ENCODE peak calls at places on chromosome 5, in five cellular contexts. Z is Caco-2, H is NCI-H2081, R is posterior cingulate gyrus, K is MV-4-11. L is an unnamed sample.

GRCh38 chr5:156595132-156595787 is 254.8 kb upstream of the PPP1R2B start:
- DNase-seq in Z (no peak), H (no peak), R (no peak), K (no peak), L (no peak)

GRCh38 chr5:139930406-139930805 is 112.7 kb downstream of the NRG2 start:
- DNase-seq in Z (no peak), H (no peak), R (no peak), K (no peak), L (no peak)

GRCh38 chr5:14665110-14665822 is 748 bp downstream of the OTULIN start:
- DNase-seq in Z (peak), H (peak), R (no peak), K (peak), L (peak)

GRCh38 chr5:172659909-172660628 is 19.0 kb downstream of the NEURL1B start:
- DNase-seq in Z (peak), H (no peak), R (peak), K (peak), L (no peak)

GRCh38 chr5:181058786-181059296 is 18.8 kb downstream of the BTNL9 start:
- DNase-seq in Z (no peak), H (no peak), R (no peak), K (no peak), L (no peak)

GRCh38 chr5:136309376-136309775 is 56.0 kb downstream of the TRPC7 start:
- DNase-seq in Z (no peak), H (no peak), R (no peak), K (no peak), L (no peak)

GRCh38 chr5:140295414-140295813 is 7.5 kb downstream of the PFDN1 start:
- DNase-seq in Z (no peak), H (no peak), R (no peak), K (peak), L (peak)

GRCh38 chr5:93053825-93054224 is 527.2 kb downstream of the NR2F1-AS1 start:
- DNase-seq in Z (no peak), H (no peak), R (no peak), K (no peak), L (no peak)

GRCh38 chr5:180020176-180020575 is 51.4 kb downstream of the RNF130 start:
- DNase-seq in Z (no peak), H (no peak), R (no peak), K (no peak), L (no peak)

GRCh38 chr5:78300464-78301045 is 6.1 kb upstream of the AP3B1 start:
- DNase-seq in Z (no peak), H (no peak), R (no peak), K (peak), L (peak)

GRCh38 chr5:68891718-68892117 is 202.1 kb upstream of the SLC30A5 start:
- DNase-seq in Z (no peak), H (no peak), R (no peak), K (no peak), L (no peak)

GRCh38 chr5:67094476-67095300 is 101.9 kb downstream of the CD180 start:
- DNase-seq in Z (no peak), H (no peak), R (no peak), K (no peak), L (no peak)

GRCh38 chr5:7592910-7593309 is 197.0 kb downstream of the ADCY2 start:
- DNase-seq in Z (peak), H (peak), R (no peak), K (no peak), L (peak)

GRCh38 chr5:157248771-157249475 is 17.0 kb upstream of the CYFIP2 start:
- DNase-seq in Z (no peak), H (no peak), R (no peak), K (no peak), L (no peak)

GRCh38 chr5:141094481-141095262 is at the start of gene PCDHB2:
- DNase-seq in Z (no peak), H (peak), R (no peak), K (no peak), L (no peak)

GRCh38 chr5:171604195-171604594 is 181.4 kb upstream of the SMIM23 start:
- DNase-seq in Z (no peak), H (no peak), R (no peak), K (no peak), L (no peak)

GRCh38 chr5:42404366-42404765 is 18.9 kb upstream of the GHR start:
- DNase-seq in Z (no peak), H (no peak), R (no peak), K (no peak), L (no peak)

GRCh38 chr5:37308796-37309195 is 59.6 kb upstream of the CPLANE1 start:
- DNase-seq in Z (no peak), H (no peak), R (no peak), K (peak), L (no peak)

GRCh38 chr5:44365351-44365750 is 23.9 kb downstream of the FGF10 start:
- DNase-seq in Z (no peak), H (no peak), R (no peak), K (no peak), L (no peak)

GRCh38 chr5:180370861-180371641 is 17.9 kb upstream of the GFPT2 start:
- DNase-seq in Z (no peak), H (no peak), R (no peak), K (no peak), L (no peak)

L was measured in Kasumi-1.